ENCODE peak calls at places on chromosomes 16 and 17, in eight cellular contexts. L, I, F, X, W, P, E and H are unnamed samples.

GRCh38 chr17:72370819-72371218 is 250.0 kb downstream of the SOX9 start:
- DNase-seq in L (no peak), I (no peak), F (no peak), X (peak; percentile 88), W (peak; percentile 60), P (no peak), E (no peak), H (no peak)

GRCh38 chr17:77493901-77494663 is 353.3 kb downstream of the SEC14L1 start:
- DNase-seq in L (peak; percentile 4), I (no peak), F (no peak), X (no peak), W (no peak), P (peak; percentile 2), E (no peak), H (peak; percentile 14)

GRCh38 chr16:46801428-46802049 is 29.4 kb downstream of the C16orf87 start:
- DNase-seq in L (no peak), I (no peak), F (no peak), X (peak; percentile 25), W (peak; percentile 38), P (no peak), E (peak; percentile 18), H (peak; percentile 24)

GRCh38 chr17:3558603-3559269 is 1.1 kb upstream of the TRPV3 start:
- DNase-seq in L (no peak), I (no peak), F (no peak), X (peak; percentile 92), W (no peak), P (no peak), E (no peak), H (no peak)

GRCh38 chr17:55177159-55177913 is 87.4 kb upstream of the HLF start:
- DNase-seq in L (no peak), I (no peak), F (no peak), X (no peak), W (no peak), P (no peak), E (peak; percentile 89), H (no peak)

GRCh38 chr16:88282221-88283041 is 100.3 kb upstream of the ZNF469 start:
- DNase-seq in L (no peak), I (no peak), F (no peak), X (peak; percentile 44), W (no peak), P (no peak), E (no peak), H (peak; percentile 62)

GRCh38 chr17:21218831-21219380 is 4.9 kb upstream of the TMEM11 start:
- DNase-seq in L (no peak), I (no peak), F (no peak), X (no peak), W (no peak), P (no peak), E (peak; percentile 51), H (no peak)

GRCh38 chr17:41835800-41836549 is at the start of gene NT5C3B:
- DNase-seq in L (peak; percentile 18), I (no peak), F (peak; percentile 45), X (no peak), W (peak; percentile 93), P (peak; percentile 78), E (peak; percentile 44), H (peak; percentile 71)

GRCh38 chr17:9239260-9239820 is 218.0 kb downstream of the NTN1 start:
- DNase-seq in L (no peak), I (no peak), F (no peak), X (no peak), W (no peak), P (peak; percentile 43), E (peak; percentile 44), H (no peak)

GRCh38 chr16:9798952-9799590 is 383.2 kb downstream of the GRIN2A start:
- DNase-seq in L (no peak), I (no peak), F (no peak), X (no peak), W (no peak), P (no peak), E (no peak), H (no peak)

GRCh38 chr17:30321314-30321713 is 12.5 kb downstream of the TMIGD1 start:
- DNase-seq in L (no peak), I (peak; percentile 24), F (no peak), X (no peak), W (no peak), P (no peak), E (no peak), H (no peak)

GRCh38 chr17:50572541-50572940 is 12.0 kb downstream of the CACNA1G start:
- DNase-seq in L (no peak), I (no peak), F (no peak), X (no peak), W (no peak), P (no peak), E (no peak), H (no peak)
- TF ChIP-seq CTCF in L (no peak), I (no peak), F (no peak), X (no peak), W (no peak), P (no peak), E (no peak), H (no peak)

DNA sequence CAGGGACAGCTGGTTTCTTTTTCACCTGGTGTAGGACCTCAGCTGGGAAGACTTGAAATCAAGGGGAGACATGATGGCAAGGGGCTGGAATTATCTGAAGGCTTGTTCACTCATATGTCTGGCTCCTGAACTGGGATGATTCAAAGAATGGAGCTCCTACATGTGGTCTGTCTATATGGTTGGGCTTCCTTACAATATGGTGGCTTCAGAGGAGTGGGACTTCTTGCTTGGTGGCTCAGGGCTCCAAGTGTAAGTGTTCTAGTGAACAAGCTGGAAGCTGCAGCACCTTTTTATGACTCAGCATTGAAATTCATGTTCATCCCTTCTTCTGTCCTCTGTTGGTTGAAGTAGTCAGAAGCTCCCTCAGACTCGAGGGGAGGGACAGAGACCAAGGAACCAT is 127.9 kb downstream of the MSI2 start:
- DNase-seq in L (no peak), I (no peak), F (no peak), X (no peak), W (no peak), P (no peak), E (no peak), H (no peak)
- H3K9me3 ChIP-seq in L (no peaks in the 10 kb centered on the region), I (peaks cover 16% of the 10 kb centered on the region), F (peaks cover 18% of the 10 kb centered on the region), X (no peaks in the 10 kb centered on the region), W (peaks cover 30% of the 10 kb centered on the region), P (no peaks in the 10 kb centered on the region), E (no peaks in the 10 kb centered on the region), H (peaks cover 22% of the 10 kb centered on the region)

DNA sequence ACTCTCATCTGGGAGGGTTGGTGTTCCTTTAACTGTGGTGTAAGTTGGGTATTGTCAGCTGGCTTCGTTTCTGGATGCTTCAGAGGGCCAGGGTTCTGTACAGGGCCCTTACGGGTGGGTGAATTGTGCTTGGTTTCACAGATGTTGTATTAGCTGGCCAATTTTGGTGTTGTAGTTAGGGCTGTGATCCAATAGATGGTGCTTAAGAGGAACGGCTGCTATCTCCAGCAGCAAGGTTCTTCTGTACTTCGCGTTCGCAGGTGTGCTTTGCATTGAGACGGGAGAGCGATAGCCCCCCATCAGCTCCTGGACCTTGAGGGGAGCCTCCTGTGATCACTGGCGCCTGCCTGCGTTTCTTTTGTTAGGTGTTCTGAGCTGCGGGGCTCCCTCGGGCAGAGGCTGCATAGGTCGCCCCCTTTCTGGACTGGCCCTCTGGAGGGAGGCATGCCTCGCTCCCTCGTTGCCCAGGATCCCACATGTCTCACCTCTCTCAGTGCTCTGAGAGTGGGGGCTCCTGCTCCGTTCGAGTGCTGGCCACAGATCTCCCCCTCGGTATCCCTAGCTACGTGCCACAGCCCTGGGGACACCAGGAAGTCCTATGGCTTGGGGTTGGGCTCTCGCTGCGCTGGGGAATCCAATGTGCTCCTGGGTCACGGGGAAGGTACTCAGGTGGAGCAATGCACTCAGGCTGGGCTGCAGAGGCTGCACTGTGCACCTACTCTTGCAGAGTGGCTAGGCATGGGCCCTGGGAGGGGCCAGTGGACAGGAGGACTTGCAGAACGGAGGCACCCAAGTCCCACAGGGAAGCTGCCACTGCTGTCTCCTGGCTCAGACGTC is 844 bp upstream of the PRDM7 start:
- DNase-seq in L (no peak), I (no peak), F (no peak), X (peak; percentile 42), W (peak; percentile 10), P (no peak), E (peak; percentile 7), H (peak; percentile 59)
- TF ChIP-seq CTCF in L (no peak), I (no peak), F (no peak), X (no peak), W (no peak), P (no peak), E (no peak), H (no peak)

DNA sequence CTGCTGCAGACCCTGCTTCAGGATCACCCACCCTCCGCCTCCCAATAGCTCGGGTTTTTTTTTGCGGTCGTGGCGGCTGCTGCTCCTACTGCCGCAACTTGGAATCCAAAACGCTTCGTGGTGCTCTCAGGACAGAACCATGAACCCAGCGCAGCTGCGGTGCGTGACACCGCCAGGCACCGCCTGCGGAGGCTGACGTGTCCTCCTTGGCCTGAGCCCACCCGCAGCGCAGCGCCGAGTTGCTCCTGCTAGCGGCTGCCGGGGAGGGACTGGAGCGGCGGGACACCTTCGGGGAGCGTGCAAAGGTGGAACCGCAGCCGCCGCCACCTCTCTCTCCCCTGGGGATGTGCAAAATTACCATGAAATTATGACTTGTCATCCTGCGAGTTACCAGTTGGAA is 1893.0 kb downstream of the TP53TG3F start:
- DNase-seq in L (no peak), I (no peak), F (no peak), X (no peak), W (no peak), P (no peak), E (no peak), H (no peak)
- H3K9me3 ChIP-seq in L (no peaks in the 10 kb centered on the region), I (no peaks in the 10 kb centered on the region), F (peaks cover 4% of the 10 kb centered on the region), X (peaks cover 5% of the 10 kb centered on the region), W (peaks cover 4% of the 10 kb centered on the region), P (no peaks in the 10 kb centered on the region), E (peaks cover 1% of the 10 kb centered on the region), H (no peaks in the 10 kb centered on the region)